ENCODE peak calls at places on chromosomes 5 and 9, in four cellular contexts. U is fibroblast of pulmonary artery, M is esophagus squamous epithelium, I is Calu3. R is an unnamed sample.

GRCh38 chr5:113663879-113664278 is 150.4 kb downstream of the YTHDC2 start:
- DNase-seq in U (peak), M (no peak), I (peak), R (no peak)

GRCh38 chr9:21506910-21507795 is 25.0 kb upstream of the IFNE start:
- DNase-seq in U (peak), M (no peak), I (peak), R (no peak)

GRCh38 chr5:108836492-108836891 is 88.8 kb downstream of the FER start:
- DNase-seq in U (no peak), I (no peak), M (no peak), R (no peak)

GRCh38 chr9:71209890-71210289 is 88.5 kb upstream of the TRPM3 start:
- DNase-seq in M (no peak), U (no peak), I (no peak), R (no peak)

GRCh38 chr9:93655621-93656425 is 79.4 kb downstream of the PHF2 start:
- DNase-seq in M (no peak), U (no peak), I (no peak), R (no peak)

GRCh38 chr5:151406322-151406947 is 41.0 kb upstream of the SLC36A1 start:
- DNase-seq in M (no peak), U (peak), I (peak), R (no peak)

GRCh38 chr5:176773408-176774035 is 36.8 kb upstream of the UNC5A start:
- DNase-seq in I (no peak), M (no peak), U (no peak), R (no peak)

GRCh38 chr9:4366649-4367330 is 66.9 kb upstream of the GLIS3 start:
- DNase-seq in U (peak), M (no peak), I (peak), R (peak)

GRCh38 chr9:26863074-26863473 is 29.5 kb downstream of the CAAP1 start:
- DNase-seq in U (peak), I (no peak), M (no peak), R (no peak)

GRCh38 chr9:86202338-86202882 is 57.0 kb downstream of the C9orf153 start:
- DNase-seq in M (no peak), I (peak), U (peak), R (peak)

GRCh38 chr5:61274561-61274960 is 57.5 kb upstream of the ZSWIM6 start:
- DNase-seq in I (no peak), M (no peak), U (peak), R (no peak)

GRCh38 chr5:61275841-61276240 is 56.2 kb upstream of the ZSWIM6 start:
- DNase-seq in M (no peak), U (peak), I (no peak), R (no peak)

GRCh38 chr5:61279725-61280124 is 52.3 kb upstream of the ZSWIM6 start:
- DNase-seq in U (no peak), I (no peak), M (no peak), R (no peak)

GRCh38 chr5:61277781-61278180 is 54.3 kb upstream of the ZSWIM6 start:
- DNase-seq in I (peak), M (no peak), U (no peak), R (no peak)

DNA sequence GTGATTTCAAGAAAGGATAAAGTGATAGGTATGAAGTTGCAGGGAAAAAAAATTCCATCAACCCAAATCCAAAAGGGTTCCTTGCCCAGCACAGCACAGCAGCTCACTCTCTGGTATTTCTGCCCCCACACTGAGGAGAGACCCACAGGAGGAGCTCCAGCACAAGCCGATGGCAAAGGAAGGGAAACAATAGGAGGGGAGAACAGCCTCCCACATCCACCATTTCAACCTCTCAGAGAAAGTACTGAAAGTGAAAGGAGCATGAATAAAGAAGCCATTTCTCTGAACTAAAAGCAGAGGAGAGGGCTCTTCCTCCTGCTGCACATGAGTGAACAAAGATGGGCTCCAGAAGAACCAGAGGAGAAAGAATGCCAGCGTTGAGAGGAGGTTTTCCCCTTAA is 54.9 kb upstream of the ZSWIM6 start:
- DNase-seq in U (peak), I (no peak), M (no peak), R (no peak)
- TF ChIP-seq CTCF in U (peak), I (no peak), M (no peak), R (no peak)

DNA sequence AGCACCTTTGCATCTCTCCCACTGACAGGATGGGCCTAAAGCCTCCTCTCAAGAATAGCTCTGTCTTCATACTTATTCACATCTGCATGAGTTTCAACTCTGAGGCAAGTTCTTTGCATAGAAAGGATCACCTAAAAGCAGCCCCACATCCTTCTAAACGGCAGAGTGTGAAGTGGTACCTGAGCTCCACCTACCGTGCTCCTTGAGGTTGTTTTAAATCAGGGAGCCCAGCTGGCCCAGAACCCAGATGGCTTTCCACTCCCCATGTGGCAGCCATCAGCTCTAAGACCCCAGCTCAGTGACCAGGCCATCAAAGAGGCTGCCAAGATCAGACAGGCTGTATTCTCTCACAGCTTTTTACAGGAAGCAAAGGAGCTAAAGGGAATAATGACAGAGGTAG is 299.3 kb downstream of the RASEF start:
- DNase-seq in U (no peak), I (no peak), M (no peak), R (peak)
- TF ChIP-seq CTCF in U (no peak), I (no peak), M (no peak), R (no peak)

DNA sequence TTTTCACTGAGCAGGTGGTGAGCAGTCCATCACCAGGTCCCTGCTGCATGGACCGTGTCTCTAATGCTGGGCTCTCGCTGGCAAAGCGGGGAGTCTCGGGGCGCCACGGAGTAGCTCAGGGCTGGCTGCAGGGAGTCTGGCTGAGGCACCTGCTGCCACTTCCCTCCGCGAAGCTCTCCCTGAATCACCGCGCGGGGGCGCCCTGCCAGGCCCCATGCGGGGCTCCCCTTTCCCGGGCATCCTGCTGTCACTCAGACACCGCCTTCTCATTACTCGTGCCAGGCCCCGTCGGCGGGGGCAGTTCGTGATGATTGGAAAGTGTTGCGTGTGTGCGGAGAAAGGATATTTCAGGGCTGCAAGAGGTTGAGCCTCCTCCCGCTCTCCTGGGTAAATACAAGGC is 335.8 kb downstream of the IRX2 start:
- DNase-seq in M (no peak), I (no peak), U (no peak), R (no peak)
- TF ChIP-seq CTCF in M (no peak), I (no peak), U (no peak), R (no peak)

DNA sequence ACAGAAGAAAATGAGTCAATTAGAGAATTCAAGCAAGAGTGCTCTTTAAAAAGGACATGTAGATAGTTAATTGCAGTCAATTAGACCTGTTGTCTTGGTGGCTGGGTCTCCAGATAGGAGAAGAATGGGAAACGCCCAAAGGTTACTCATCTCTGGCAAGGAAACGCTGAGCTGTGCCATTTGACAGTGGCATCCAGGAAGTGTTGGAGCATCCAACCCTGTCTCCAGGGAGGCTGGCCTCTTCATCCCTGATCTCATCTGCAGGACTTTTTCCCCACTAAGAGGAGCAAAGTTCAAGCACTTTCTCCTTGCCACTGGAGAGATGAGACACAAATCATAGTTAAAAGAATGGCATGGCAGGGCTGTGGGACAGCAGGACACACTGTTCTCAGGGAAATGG is 111.7 kb upstream of the MSX2 start:
- DNase-seq in U (no peak), M (no peak), I (no peak), R (no peak)
- TF ChIP-seq CTCF in U (no peak), M (no peak), I (no peak), R (no peak)

R was measured in nephron progenitor cell.